ENCODE peak calls at places on chromosomes 5 and 9, in five cellular contexts. X, W, K, F and T are unnamed samples.

GRCh38 chr9:99013550-99013949 is 69.8 kb downstream of the COL15A1 start:
- DNase-seq in X (no peak), W (no peak), K (no peak), F (no peak), T (no peak)

GRCh38 chr5:91174418-91174817 is 208.7 kb downstream of the ARRDC3 start:
- DNase-seq in X (no peak), W (no peak), K (no peak), F (no peak), T (no peak)

GRCh38 chr5:108521011-108521700 is 139.3 kb upstream of the FBXL17 start:
- DNase-seq in X (no peak), W (no peak), K (no peak), F (no peak), T (no peak)

GRCh38 chr5:40679998-40680681 is 425 bp downstream of the PTGER4 start:
- DNase-seq in X (no peak), W (no peak), K (no peak), F (peak; percentile 35), T (no peak)

GRCh38 chr9:38641985-38642864 is 21.8 kb upstream of the ANKRD18A start:
- DNase-seq in X (no peak), W (no peak), K (peak; percentile 73), F (peak; percentile 60), T (peak; percentile 76)

GRCh38 chr5:96931605-96932004 is 4.3 kb upstream of the LNPEP start:
- DNase-seq in X (no peak), W (no peak), K (no peak), F (no peak), T (no peak)

GRCh38 chr9:107312651-107313050 is 29.6 kb downstream of the RAD23B start:
- DNase-seq in X (no peak), W (no peak), K (peak; percentile 64), F (no peak), T (no peak)

GRCh38 chr9:86487222-86487841 is 133.1 kb upstream of the TUT7 start:
- DNase-seq in X (no peak), W (no peak), K (peak; percentile 84), F (peak; percentile 62), T (peak; percentile 64)

GRCh38 chr5:59548807-59549357 is 344.6 kb downstream of the PDE4D start:
- DNase-seq in X (peak; percentile 42), W (no peak), K (no peak), F (peak; percentile 71), T (peak; percentile 72)

GRCh38 chr5:31161772-31162171 is 31.7 kb upstream of the CDH6 start:
- DNase-seq in X (no peak), W (peak; percentile 43), K (no peak), F (peak; percentile 43), T (no peak)

GRCh38 chr9:30579810-30580209 is 1804.6 kb upstream of the ACO1 start:
- DNase-seq in X (no peak), W (no peak), K (no peak), F (no peak), T (no peak)

GRCh38 chr5:59061377-59061776 is 478.5 kb downstream of the RAB3C start:
- DNase-seq in X (no peak), W (no peak), K (no peak), F (peak; percentile 71), T (no peak)

GRCh38 chr5:126877011-126877410 is 100.1 kb downstream of the LMNB1 start:
- DNase-seq in X (no peak), W (no peak), K (peak; percentile 30), F (no peak), T (no peak)

GRCh38 chr5:96320797-96321196 is 112.3 kb downstream of the PCSK1 start:
- DNase-seq in X (no peak), W (no peak), K (no peak), F (peak; percentile 62), T (no peak)

GRCh38 chr5:14414615-14415515 is 166.7 kb upstream of the OTULINL start:
- DNase-seq in X (no peak), W (no peak), K (no peak), F (no peak), T (no peak)

GRCh38 chr5:54547711-54548250 is 30.2 kb downstream of the SNX18 start:
- DNase-seq in X (no peak), W (no peak), K (peak; percentile 94), F (peak; percentile 86), T (peak; percentile 90)

GRCh38 chr5:76926329-76927105 is 26.3 kb upstream of the CRHBP start:
- DNase-seq in X (no peak), W (no peak), K (peak; percentile 10), F (no peak), T (no peak)

GRCh38 chr9:129175825-129176633 is 2.0 kb downstream of the IER5L start:
- DNase-seq in X (peak; percentile 83), W (no peak), K (peak; percentile 96), F (peak; percentile 92), T (peak; percentile 93)

GRCh38 chr5:1374680-1375055 is 29.8 kb upstream of the CLPTM1L start:
- DNase-seq in X (no peak), W (no peak), K (peak; percentile 13), F (no peak), T (peak; percentile 62)

GRCh38 chr9:17075758-17076485 is 58.9 kb upstream of the CNTLN start:
- DNase-seq in X (no peak), W (no peak), K (peak; percentile 4), F (no peak), T (no peak)

GRCh38 chr5:154534457-154535050 is 56.5 kb upstream of the HAND1 start:
- DNase-seq in X (no peak), W (no peak), K (no peak), F (no peak), T (no peak)

GRCh38 chr9:97518909-97519307 is 17.4 kb downstream of the TMOD1 start:
- DNase-seq in X (no peak), W (no peak), K (peak; percentile 15), F (peak; percentile 10), T (peak; percentile 40)

GRCh38 chr9:134759001-134759607 is 117.5 kb downstream of the COL5A1 start:
- DNase-seq in X (no peak), W (no peak), K (no peak), F (no peak), T (no peak)

GRCh38 chr5:9774472-9775079 is 144.4 kb upstream of the TAS2R1 start:
- DNase-seq in X (no peak), W (no peak), K (peak; percentile 93), F (peak; percentile 56), T (peak; percentile 55)

GRCh38 chr9:93813687-93814560 is 141.2 kb downstream of the BARX1 start:
- DNase-seq in X (no peak), W (no peak), K (no peak), F (no peak), T (no peak)

GRCh38 chr9:78118742-78119473 is 87.3 kb upstream of the GNAQ start:
- DNase-seq in X (peak; percentile 98), W (no peak), K (peak; percentile 63), F (peak; percentile 98), T (peak; percentile 68)

GRCh38 chr5:2169417-2169787 is 286.7 kb upstream of the IRX4 start:
- DNase-seq in X (no peak), W (no peak), K (no peak), F (no peak), T (no peak)

GRCh38 chr9:97772145-97772544 is 75.0 kb upstream of the XPA start:
- DNase-seq in X (no peak), W (no peak), K (no peak), F (no peak), T (no peak)

GRCh38 chr9:80866576-80867227 is 822.6 kb downstream of the TLE1 start:
- DNase-seq in X (peak; percentile 66), W (no peak), K (peak; percentile 7), F (peak; percentile 66), T (no peak)

GRCh38 chr9:134698111-134698510 is 56.5 kb downstream of the COL5A1 start:
- DNase-seq in X (no peak), W (no peak), K (no peak), F (no peak), T (no peak)

GRCh38 chr5:38968665-38969064 is 105.5 kb downstream of the RICTOR start:
- DNase-seq in X (no peak), W (no peak), K (no peak), F (no peak), T (no peak)
- TF ChIP-seq CTCF in X (no peak), W (no peak), K (no peak), F (no peak), T (no peak)

GRCh38 chr5:4698596-4698995 is 441.5 kb upstream of the ADAMTS16 start:
- DNase-seq in X (no peak), W (no peak), K (no peak), F (no peak), T (no peak)
- TF ChIP-seq CTCF in X (no peak), W (no peak), K (no peak), F (no peak), T (no peak)

GRCh38 chr5:134738963-134739661 is 764 bp downstream of the CAMLG start:
- DNase-seq in X (peak; percentile 54), W (no peak), K (peak; percentile 47), F (peak; percentile 62), T (peak; percentile 72)
- TF ChIP-seq CTCF in X (peak; percentile 50), W (peak; percentile 18), K (peak; percentile 29), F (peak; percentile 36), T (peak; percentile 36)

GRCh38 chr9:35033101-35033500 is 39.3 kb downstream of the VCP start:
- DNase-seq in X (no peak), W (no peak), K (no peak), F (no peak), T (no peak)

GRCh38 chr9:35035851-35036701 is 36.3 kb downstream of the VCP start:
- DNase-seq in X (no peak), W (peak; percentile 39), K (peak; percentile 92), F (peak; percentile 38), T (no peak)
- TF ChIP-seq CTCF in X (peak; percentile 41), W (no peak), K (peak; percentile 29), F (no peak), T (no peak)

DNA sequence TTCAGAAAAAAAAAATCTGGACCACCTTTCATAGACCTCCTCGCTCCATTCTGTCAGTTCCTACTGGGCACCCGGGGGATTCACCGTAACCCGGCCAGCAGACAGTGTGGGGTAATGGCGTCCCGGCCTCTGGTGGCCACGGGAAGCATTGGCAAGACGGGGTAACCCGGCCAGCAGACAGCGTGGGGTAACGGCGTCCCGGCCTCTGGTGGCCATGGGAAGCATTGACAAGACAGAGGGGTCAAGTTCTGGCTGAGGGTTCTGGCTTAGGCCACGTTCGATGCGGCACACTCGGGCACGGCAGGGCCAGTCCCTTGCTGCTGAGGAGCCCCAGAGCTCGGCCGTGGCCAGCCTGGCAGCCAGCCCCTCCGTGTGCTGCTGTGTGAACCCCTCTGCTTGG is 116.2 kb upstream of the RAPGEF1 start:
- DNase-seq in X (no peak), W (peak; percentile 47), K (no peak), F (no peak), T (no peak)
- TF ChIP-seq CTCF in X (no peak), W (peak; percentile 95), K (no peak), F (peak; percentile 3), T (no peak)

GRCh38 chr5:19608434-19608833 is 379.6 kb downstream of the CDH18 start:
- DNase-seq in X (no peak), W (no peak), K (peak; percentile 0), F (peak; percentile 49), T (peak; percentile 38)
- TF ChIP-seq CTCF in X (peak; percentile 74), W (peak; percentile 13), K (no peak), F (peak; percentile 44), T (peak; percentile 32)